ENCODE peak calls at places on chromosomes 7 and 10, in seven cellular contexts. Z, F, L, I, T, S and B are unnamed samples.

GRCh38 chr10:66273966-66274519 is 651.8 kb upstream of the LRRTM3 start:
- DNase-seq in S (no peak), T (no peak), L (no peak), Z (no peak), F (no peak), I (no peak), B (no peak)

GRCh38 chr7:19508821-19509220 is 200.0 kb downstream of the POLR1F start:
- DNase-seq in I (no peak), T (no peak), F (no peak), L (no peak), Z (no peak), S (no peak), B (no peak)

GRCh38 chr10:58299580-58299979 is 30.6 kb downstream of the CISD1 start:
- DNase-seq in F (peak; percentile 73), L (peak; percentile 59), T (peak; percentile 59), Z (no peak), I (peak; percentile 50), S (peak; percentile 66), B (peak; percentile 77)

GRCh38 chr7:116142850-116143249 is 67.5 kb upstream of the TES start:
- DNase-seq in F (peak; percentile 55), S (no peak), T (peak; percentile 2), L (no peak), Z (no peak), I (no peak), B (no peak)

GRCh38 chr7:150978136-150978789 is at the start of gene KCNH2:
- DNase-seq in S (no peak), L (no peak), Z (no peak), T (peak; percentile 47), I (no peak), F (peak; percentile 52), B (no peak)

GRCh38 chr10:44673245-44673999 is 237.7 kb upstream of the TMEM72 start:
- DNase-seq in T (no peak), I (no peak), F (no peak), S (no peak), L (no peak), Z (no peak), B (no peak)

GRCh38 chr10:28592953-28593352 is 60.0 kb downstream of the WAC start:
- DNase-seq in F (no peak), L (no peak), S (no peak), I (peak; percentile 25), Z (no peak), T (no peak), B (no peak)

GRCh38 chr10:109451879-109452278 is 471.4 kb downstream of the XPNPEP1 start:
- DNase-seq in T (no peak), S (no peak), Z (no peak), I (no peak), F (no peak), L (no peak), B (no peak)

GRCh38 chr10:54496852-54497251 is 304.2 kb downstream of the PCDH15 start:
- DNase-seq in L (no peak), I (no peak), Z (no peak), T (no peak), F (no peak), S (no peak), B (no peak)

GRCh38 chr7:107147464-107148214 is 21.2 kb upstream of the HBP1 start:
- DNase-seq in S (peak; percentile 29), Z (no peak), L (no peak), I (peak; percentile 34), F (peak; percentile 48), T (no peak), B (no peak)

GRCh38 chr10:109899578-109900355 is 23.5 kb downstream of the XPNPEP1 start:
- DNase-seq in T (no peak), I (peak; percentile 23), S (no peak), F (no peak), L (no peak), Z (no peak), B (no peak)

GRCh38 chr7:17392846-17393245 is 94.4 kb downstream of the AHR start:
- DNase-seq in S (no peak), I (no peak), Z (no peak), F (no peak), L (no peak), T (no peak), B (no peak)

GRCh38 chr7:604038-604883 is 84.6 kb upstream of the PDGFA start:
- DNase-seq in F (peak; percentile 95), L (peak; percentile 41), T (peak; percentile 93), Z (no peak), I (peak; percentile 20), S (no peak), B (peak; percentile 90)

GRCh38 chr10:31721166-31721565 is 207.5 kb downstream of the ARHGAP12 start:
- DNase-seq in I (no peak), F (no peak), Z (no peak), T (no peak), L (no peak), S (no peak), B (no peak)

GRCh38 chr7:137816696-137817320 is 30.0 kb downstream of the DGKI start:
- DNase-seq in T (no peak), I (no peak), S (no peak), F (no peak), L (no peak), Z (no peak), B (no peak)

GRCh38 chr10:73433538-73433867 is at the start of gene MSS51:
- DNase-seq in L (no peak), S (no peak), Z (no peak), F (no peak), T (no peak), I (no peak), B (no peak)